ENCODE peak calls at places on chromosomes 6 and 20, in five cellular contexts. D is ascending aorta, Z is vagina, B is PC-9, I is A549. L is an unnamed sample.

GRCh38 chr20:19817017-19817416 is 59.0 kb downstream of the RIN2 start:
- DNase-seq in D (no peak), Z (no peak), B (peak; percentile 7), I (no peak), L (no peak)

GRCh38 chr20:62529916-62530642 is 54.3 kb upstream of the GATA5 start:
- DNase-seq in D (no peak), Z (no peak), B (no peak), I (no peak), L (no peak)

GRCh38 chr20:21708738-21709534 is 3.5 kb downstream of the PAX1 start:
- DNase-seq in D (no peak), Z (no peak), B (no peak), I (no peak), L (no peak)

GRCh38 chr20:24662756-24663399 is 193.4 kb downstream of the SYNDIG1 start:
- DNase-seq in D (no peak), Z (no peak), B (no peak), I (no peak), L (no peak)

GRCh38 chr6:108771421-108771820 is 76.8 kb upstream of the ARMC2 start:
- DNase-seq in D (peak; percentile 50), Z (no peak), B (no peak), I (no peak), L (no peak)

GRCh38 chr6:15630202-15630601 is 32.6 kb downstream of the DTNBP1 start:
- DNase-seq in D (no peak), Z (no peak), B (no peak), I (no peak), L (no peak)

GRCh38 chr20:62354031-62354808 is 12.9 kb downstream of the LAMA5 start:
- DNase-seq in D (no peak), Z (no peak), B (no peak), I (no peak), L (no peak)

GRCh38 chr6:100209323-100210137 is 215.5 kb upstream of the MCHR2 start:
- DNase-seq in D (no peak), Z (no peak), B (no peak), I (no peak), L (no peak)

GRCh38 chr6:41538556-41539182 is 7.5 kb upstream of the FOXP4 start:
- DNase-seq in D (no peak), Z (no peak), B (no peak), I (no peak), L (no peak)

GRCh38 chr20:36542019-36542488 is 735 bp downstream of the MYL9 start:
- DNase-seq in D (peak; percentile 71), Z (no peak), B (peak; percentile 25), I (no peak), L (no peak)

GRCh38 chr6:134875367-134875766 is 74.5 kb downstream of the ALDH8A1 start:
- DNase-seq in D (no peak), Z (no peak), B (no peak), I (no peak), L (no peak)

GRCh38 chr6:21999012-21999528 is 297.8 kb downstream of the PRL start:
- DNase-seq in D (no peak), Z (no peak), B (no peak), I (no peak), L (no peak)

GRCh38 chr6:103783344-103783743 is 1076.4 kb downstream of the HACE1 start:
- DNase-seq in D (no peak), Z (no peak), B (peak; percentile 5), I (no peak), L (no peak)

GRCh38 chr20:38863024-38863851 is 57.7 kb downstream of the PPP1R16B start:
- DNase-seq in D (no peak), Z (no peak), B (no peak), I (no peak), L (no peak)

GRCh38 chr6:101663099-101663498 is 269.6 kb downstream of the GRIK2 start:
- DNase-seq in D (no peak), Z (no peak), B (no peak), I (no peak), L (no peak)

GRCh38 chr20:23967616-23967979 is 21.0 kb downstream of the GGTLC1 start:
- DNase-seq in D (no peak), Z (no peak), B (no peak), I (no peak), L (no peak)

GRCh38 chr6:90610671-90611542 is 24.0 kb upstream of the MAP3K7 start:
- DNase-seq in D (peak; percentile 64), Z (no peak), B (no peak), I (no peak), L (no peak)

GRCh38 chr6:145315982-145316600 is 419.2 kb downstream of the EPM2A start:
- DNase-seq in D (no peak), Z (no peak), B (no peak), I (no peak), L (no peak)

GRCh38 chr6:4664117-4664626 is 112.0 kb upstream of the CDYL start:
- DNase-seq in D (peak; percentile 88), Z (peak; percentile 70), B (no peak), I (no peak), L (peak; percentile 68)

GRCh38 chr6:11393713-11394627 is 143.6 kb upstream of the TMEM170B start:
- DNase-seq in D (no peak), Z (no peak), B (peak; percentile 61), I (no peak), L (no peak)

GRCh38 chr6:42088101-42088591 is 37.8 kb downstream of the TAF8 start:
- DNase-seq in D (no peak), Z (no peak), B (peak; percentile 90), I (peak; percentile 18), L (no peak)

GRCh38 chr6:147141690-147142308 is 62.4 kb upstream of the STXBP5 start:
- DNase-seq in D (no peak), Z (no peak), B (no peak), I (no peak), L (no peak)

DNA sequence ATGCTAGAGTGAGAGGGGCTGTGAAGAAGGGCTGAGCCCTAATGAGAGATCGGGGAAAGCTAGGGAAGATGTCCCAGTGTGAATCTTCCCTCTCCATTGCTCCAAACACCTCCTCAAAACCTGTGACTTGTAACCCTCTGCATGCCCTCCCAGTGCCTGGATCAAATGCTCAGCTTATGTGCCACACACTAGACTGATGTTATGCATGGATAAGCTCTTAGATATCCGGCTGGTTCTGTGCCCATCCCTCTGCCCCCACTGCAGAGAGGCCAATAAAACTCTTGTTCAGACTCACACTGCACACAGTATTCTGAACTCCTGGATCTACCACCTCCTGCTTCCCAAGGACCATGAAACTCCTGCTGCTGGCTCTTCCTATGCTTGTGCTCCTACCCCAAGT is at the start of gene DEFB118:
- DNase-seq in D (no peak), Z (no peak), B (no peak), I (no peak), L (no peak)
- H3K9me3 ChIP-seq in D (no peaks in the 10 kb centered on the region), Z (no peaks in the 10 kb centered on the region), B (no peaks in the 10 kb centered on the region), I (no peaks in the 10 kb centered on the region), L (no peaks in the 10 kb centered on the region)

DNA sequence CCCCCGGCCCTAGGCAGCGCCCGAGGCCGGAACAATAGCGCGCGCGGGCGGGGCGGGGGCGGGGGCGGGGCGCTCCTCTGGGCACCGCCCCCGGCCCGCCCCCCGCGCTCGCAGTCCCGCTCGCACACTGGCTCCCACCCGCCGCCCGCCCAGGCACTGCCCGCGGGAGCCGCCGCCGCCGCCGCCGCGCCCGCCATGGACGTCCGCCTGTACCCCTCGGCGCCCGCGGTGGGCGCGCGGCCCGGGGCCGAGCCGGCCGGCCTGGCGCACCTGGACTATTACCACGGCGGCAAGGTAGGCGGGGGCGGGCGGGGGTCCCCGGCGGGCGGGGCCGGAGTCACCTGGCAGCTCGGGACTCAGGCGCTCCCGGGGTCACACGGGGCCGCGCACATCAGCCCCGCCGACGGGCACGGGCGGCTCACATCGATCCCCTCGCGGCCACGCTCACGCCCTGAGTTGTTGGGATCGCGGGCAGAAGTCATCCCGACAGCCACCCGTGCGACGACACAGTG is at the start of gene TOX2:
- DNase-seq in D (peak; percentile 74), Z (no peak), B (peak; percentile 64), I (peak; percentile 60), L (no peak)
- H3K27ac ChIP-seq in D (no peak within 1 kb of the TSS), Z (peak within 1 kb of the TSS; percentile 27), B (peak within 1 kb of the TSS; percentile 66), I (peak within 1 kb of the TSS; percentile 98), L (peak within 1 kb of the TSS; percentile 46)

DNA sequence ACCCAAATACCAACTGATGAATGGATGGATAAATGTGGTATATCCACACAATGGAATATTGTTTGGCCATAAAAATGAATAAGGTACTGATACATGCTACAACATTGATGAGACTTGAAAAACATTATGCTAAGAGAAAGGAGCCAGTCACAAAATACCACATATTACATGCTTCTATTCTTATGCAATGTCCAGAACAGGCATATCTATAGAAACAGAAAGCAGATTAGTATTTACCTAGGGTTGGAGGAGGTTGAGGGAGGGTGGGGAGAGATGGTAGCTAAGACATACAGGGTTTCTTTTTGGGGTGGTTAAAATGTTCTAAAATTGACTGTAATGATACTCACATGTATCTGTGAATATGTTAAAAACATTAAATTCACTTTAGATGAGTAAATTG is 24.8 kb upstream of the TBX18 start:
- DNase-seq in D (no peak), Z (no peak), B (no peak), I (no peak), L (no peak)
- H3K9me3 ChIP-seq in D (no peaks in the 10 kb centered on the region), Z (no peaks in the 10 kb centered on the region), B (no peaks in the 10 kb centered on the region), I (no peaks in the 10 kb centered on the region), L (no peaks in the 10 kb centered on the region)

DNA sequence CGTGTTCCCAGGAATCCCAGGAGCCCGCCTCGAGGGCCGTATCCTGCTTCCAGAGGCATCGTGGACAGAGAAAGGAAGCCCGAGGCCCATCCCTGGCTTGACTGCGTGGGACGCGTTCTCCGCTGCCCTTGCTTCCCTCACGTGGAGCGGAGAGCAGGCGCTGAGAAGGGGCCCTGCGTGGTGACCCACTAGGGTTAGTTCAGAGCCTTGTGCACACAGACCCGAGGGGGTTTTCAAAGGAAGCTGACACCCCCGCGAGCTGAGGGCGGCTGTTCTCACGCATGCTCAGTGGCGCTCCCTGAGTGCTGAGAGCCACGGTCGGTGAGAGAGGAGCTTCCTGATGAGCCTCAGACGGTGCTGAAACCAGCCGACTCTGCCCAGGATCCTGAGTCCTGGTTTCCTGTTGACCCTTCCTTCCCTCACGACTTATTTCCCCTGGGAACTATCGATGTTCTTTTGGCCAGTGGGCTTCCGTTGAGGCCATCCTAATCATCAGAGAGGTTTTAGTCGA is 28.9 kb upstream of the CCR6 start:
- DNase-seq in D (no peak), Z (peak; percentile 70), B (no peak), I (no peak), L (no peak)
- H3K27ac ChIP-seq in D (no peak overlapping the region), Z (no peak overlapping the region), B (no peak overlapping the region), I (no peak overlapping the region), L (no peak overlapping the region)

DNA sequence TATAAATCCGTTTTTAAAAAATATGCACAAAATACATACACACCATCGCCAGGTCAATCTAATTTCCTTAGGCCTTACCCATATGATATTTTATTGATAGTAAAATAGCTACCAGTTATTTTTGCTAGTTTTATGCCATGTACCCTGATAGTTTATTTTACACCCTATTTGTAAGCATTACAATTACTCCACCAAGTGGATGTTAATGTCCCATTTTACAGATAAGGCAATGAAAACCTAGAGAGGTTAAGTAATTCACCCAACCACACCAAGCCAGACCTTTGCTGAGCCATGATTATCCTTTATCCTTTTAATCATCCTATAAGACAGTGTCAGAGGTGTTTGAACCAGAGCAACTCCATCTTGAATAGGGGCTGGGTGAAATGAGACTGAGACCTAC is 86.8 kb downstream of the CBLN4 start:
- DNase-seq in D (no peak), Z (no peak), B (no peak), I (no peak), L (no peak)
- H3K9me3 ChIP-seq in D (no peaks in the 10 kb centered on the region), Z (no peaks in the 10 kb centered on the region), B (no peaks in the 10 kb centered on the region), I (peaks cover 2% of the 10 kb centered on the region), L (no peaks in the 10 kb centered on the region)

L was measured in thoracic aorta.